ENCODE peak calls at places on chromosomes 1 and 21, in four cellular contexts. O, Z, V and M are unnamed samples.

GRCh38 chr1:167173516-167174184 is 47.0 kb upstream of the POU2F1 start:
- DNase-seq in O (no peak), Z (no peak), V (no peak), M (no peak)

GRCh38 chr21:15667824-15668223 is 62.0 kb upstream of the USP25 start:
- DNase-seq in Z (no peak), O (no peak), V (no peak), M (no peak)

GRCh38 chr1:230758705-230759354 is 11.6 kb downstream of the CAPN9 start:
- DNase-seq in O (no peak), Z (no peak), V (no peak), M (no peak)

GRCh38 chr21:33025471-33026298 is at the start of gene OLIG2:
- DNase-seq in O (peak; percentile 20), V (no peak), Z (no peak), M (no peak)

GRCh38 chr21:31406510-31406909 is 62.4 kb upstream of the TIAM1 start:
- DNase-seq in O (no peak), Z (no peak), V (no peak), M (no peak)

GRCh38 chr1:35725591-35725990 is 6.9 kb upstream of the C1orf216 start:
- DNase-seq in Z (no peak), O (no peak), V (no peak), M (no peak)

GRCh38 chr1:184945678-184946412 is 28.5 kb downstream of the NIBAN1 start:
- DNase-seq in O (no peak), Z (no peak), V (no peak), M (no peak)

GRCh38 chr1:22283596-22283995 is 140.7 kb upstream of the WNT4 start:
- DNase-seq in O (no peak), Z (no peak), V (no peak), M (no peak)

GRCh38 chr21:29406385-29406784 is 107.7 kb downstream of the BACH1 start:
- DNase-seq in O (no peak), V (no peak), Z (no peak), M (no peak)

GRCh38 chr1:234970731-234971476 is 157.7 kb downstream of the TOMM20 start:
- DNase-seq in V (peak; percentile 86), O (peak; percentile 55), Z (no peak), M (peak; percentile 82)

GRCh38 chr21:45347048-45347711 is 57.8 kb upstream of the COL18A1 start:
- DNase-seq in Z (no peak), O (no peak), V (no peak), M (no peak)
- TF ChIP-seq CTCF in Z (no peak), O (peak; percentile 4), V (no peak), M (no peak)

GRCh38 chr1:14704846-14705245 is 106.4 kb downstream of the KAZN start:
- DNase-seq in O (no peak), V (no peak), Z (no peak), M (no peak)
- H3K9me3 ChIP-seq in O (peaks cover 6% of the 10 kb centered on the region), V (no peaks in the 10 kb centered on the region), Z (no peaks in the 10 kb centered on the region), M (no peaks in the 10 kb centered on the region)

DNA sequence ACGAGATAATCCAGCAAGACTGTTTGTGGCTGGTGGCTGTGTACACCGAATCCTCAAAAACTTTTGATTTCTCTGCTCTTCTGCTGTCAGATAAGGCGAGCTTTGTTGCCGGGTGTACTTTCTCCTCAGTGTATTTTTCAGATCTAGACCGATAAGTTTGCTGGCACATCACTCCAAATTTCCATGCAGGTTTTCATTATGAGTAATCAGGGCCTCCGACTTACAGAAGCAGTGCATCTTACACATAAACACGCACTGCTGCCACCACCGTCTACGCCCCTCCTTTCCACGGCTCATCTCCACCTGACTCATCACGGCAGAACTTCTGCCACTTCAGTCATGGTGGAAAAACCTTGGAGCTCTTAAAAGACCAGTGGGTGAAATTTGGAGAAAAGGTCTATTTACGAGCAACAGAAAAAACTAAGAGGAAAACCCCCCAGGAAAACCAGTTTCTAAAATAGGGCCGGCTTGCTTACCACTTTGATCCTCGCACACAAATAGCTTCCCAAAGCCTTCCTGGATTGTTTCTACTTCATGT is 7.7 kb downstream of the ZBTB21 start:
- DNase-seq in O (no peak), Z (no peak), V (no peak), M (no peak)
- H3K4me3 ChIP-seq in O (no peak overlapping the region), Z (no peak overlapping the region), V (no peak overlapping the region), M (no peak overlapping the region)

GRCh38 chr1:111290104-111290503 is 547 bp upstream of the CHIA start:
- DNase-seq in O (no peak), Z (no peak), V (no peak), M (no peak)

GRCh38 chr1:111290640-111291039 is at the start of gene CHIA:
- DNase-seq in Z (no peak), O (no peak), V (no peak), M (peak; percentile 96)

GRCh38 chr1:111289371-111289770 is 1.3 kb upstream of the CHIA start:
- DNase-seq in Z (no peak), O (no peak), V (no peak), M (no peak)

DNA sequence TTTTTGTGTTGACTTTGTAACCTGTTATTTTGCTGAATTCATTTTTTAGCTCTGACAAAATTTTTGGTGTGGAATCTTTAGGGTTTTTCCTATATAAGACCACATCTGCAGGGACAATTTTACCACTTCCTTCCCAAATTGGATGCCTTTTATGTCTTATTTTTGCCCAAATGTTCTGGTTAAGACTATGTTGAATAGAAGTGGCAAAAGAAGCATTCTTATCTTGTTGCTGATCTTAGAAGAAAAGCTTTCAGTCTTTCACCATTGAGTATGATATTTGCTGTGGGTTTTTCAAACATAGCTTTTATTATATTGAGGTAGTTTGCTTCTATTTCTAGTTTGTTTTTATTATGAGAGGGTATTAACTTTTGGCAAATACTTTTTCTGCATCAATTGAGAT is 3.7 kb downstream of the CHIA start:
- DNase-seq in Z (no peak), V (no peak), O (no peak), M (no peak)
- TF ChIP-seq CTCF in Z (no peak), V (no peak), O (no peak), M (no peak)

GRCh38 chr1:193325771-193326170 is 139.4 kb upstream of the B3GALT2 start:
- DNase-seq in V (no peak), Z (no peak), O (no peak), M (no peak)
- H3K9me3 ChIP-seq in V (peaks cover 4% of the 10 kb centered on the region), Z (no peaks in the 10 kb centered on the region), O (no peaks in the 10 kb centered on the region), M (no peaks in the 10 kb centered on the region)

GRCh38 chr1:6073480-6074053 is 27.9 kb downstream of the KCNAB2 start:
- DNase-seq in V (no peak), Z (no peak), O (no peak), M (no peak)
- H3K4me3 ChIP-seq in V (no peak overlapping the region), Z (no peak overlapping the region), O (no peak overlapping the region), M (no peak overlapping the region)

DNA sequence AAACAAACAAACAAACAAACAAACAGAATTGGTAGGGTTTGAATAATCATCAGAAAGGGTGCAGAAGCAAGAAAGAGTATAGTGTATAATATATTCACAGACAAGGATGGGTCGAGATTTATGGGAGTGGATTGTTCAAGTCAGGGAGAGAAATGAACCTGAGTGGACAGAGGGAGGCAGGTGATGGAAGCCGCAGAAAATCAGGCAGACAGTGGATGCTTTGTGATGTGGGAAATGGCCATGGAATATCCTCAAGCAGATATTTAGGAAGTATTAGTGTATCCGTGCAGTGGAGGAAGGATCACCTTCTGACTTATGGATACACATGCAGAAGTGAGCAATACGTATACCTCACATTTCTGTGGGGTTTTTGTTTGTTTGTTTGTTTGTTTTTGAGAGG is 14.0 kb upstream of the SLC45A1 start:
- DNase-seq in Z (no peak), V (no peak), O (no peak), M (no peak)
- TF ChIP-seq CTCF in Z (no peak), V (no peak), O (no peak), M (no peak)

DNA sequence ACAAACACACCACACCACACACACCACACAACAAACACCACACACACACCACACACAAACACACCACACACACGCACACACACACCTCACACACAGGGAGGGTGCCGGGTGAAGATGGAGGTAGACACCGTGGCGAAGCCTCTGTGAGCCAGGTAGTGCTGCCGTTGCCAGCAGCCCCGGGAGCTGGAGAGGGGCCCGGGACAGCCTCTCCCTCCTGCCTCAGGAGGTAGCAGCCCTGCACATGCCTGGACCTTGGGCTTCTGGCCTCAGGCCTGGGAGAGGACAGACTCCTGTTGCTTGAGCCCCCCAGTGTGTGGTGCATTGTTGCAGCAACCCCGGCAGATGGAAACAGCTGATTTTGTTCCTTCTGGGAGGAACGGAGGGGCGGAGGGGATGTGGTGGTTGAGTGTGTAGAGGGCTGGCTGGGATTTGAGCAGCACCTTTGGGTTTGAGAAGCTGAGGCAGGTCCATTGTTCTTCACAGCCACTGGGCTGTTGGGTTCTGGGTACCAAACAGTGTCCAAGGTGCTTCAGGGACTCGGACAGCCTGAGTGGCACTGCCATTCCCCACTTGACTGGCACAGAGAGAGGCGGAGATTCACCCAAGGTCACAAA is 30.7 kb upstream of the C1orf174 start:
- DNase-seq in V (no peak), O (no peak), Z (no peak), M (no peak)
- H3K9me3 ChIP-seq in V (no peaks in the 10 kb centered on the region), O (no peaks in the 10 kb centered on the region), Z (no peaks in the 10 kb centered on the region), M (no peaks in the 10 kb centered on the region)

GRCh38 chr1:32957017-32957416 is 7.6 kb downstream of the RNF19B start:
- DNase-seq in V (no peak), O (no peak), Z (no peak), M (no peak)

GRCh38 chr1:32954183-32954582 is 10.4 kb downstream of the RNF19B start:
- DNase-seq in O (no peak), Z (no peak), V (no peak), M (no peak)

GRCh38 chr1:32949519-32949918 is 15.1 kb downstream of the RNF19B start:
- DNase-seq in O (no peak), Z (no peak), V (no peak), M (no peak)

GRCh38 chr1:32948905-32949304 is 15.7 kb downstream of the RNF19B start:
- DNase-seq in V (no peak), Z (no peak), O (peak; percentile 53), M (no peak)

GRCh38 chr1:32953495-32953894 is 11.1 kb downstream of the RNF19B start:
- DNase-seq in O (peak; percentile 91), Z (no peak), V (no peak), M (no peak)
- H3K4me3 ChIP-seq in O (no peak overlapping the region), Z (no peak overlapping the region), V (no peak overlapping the region), M (no peak overlapping the region)